ENCODE peak calls at places on chromosomes 5 and 9, in nine cellular contexts. K is epithelial cell of esophagus, U is omental fat pad, N is MM.1S, X is GM10248, E is nephron progenitor cell, H is transverse colon, A is GM13977, L is heart right ventricle. P is an unnamed sample.

GRCh38 chr5:160427607-160428006 is 6.0 kb downstream of the PTTG1 start:
- DNase-seq in A (no peak), N (no peak), U (no peak), H (no peak), L (no peak), K (no peak), X (no peak), E (no peak), P (no peak)

GRCh38 chr9:38044706-38045105 is 24.3 kb downstream of the SHB start:
- DNase-seq in N (no peak), X (no peak), L (no peak), E (no peak), K (no peak), U (no peak), H (no peak), A (no peak), P (no peak)

GRCh38 chr5:172410160-172410559 is 44.2 kb downstream of the SH3PXD2B start:
- DNase-seq in K (no peak), A (no peak), U (no peak), H (no peak), E (no peak), N (no peak), X (no peak), L (no peak), P (peak)

GRCh38 chr9:28801144-28801799 is 1228.0 kb upstream of the C9orf72 start:
- DNase-seq in X (no peak), E (no peak), U (no peak), K (peak), L (no peak), H (no peak), A (no peak), N (no peak), P (no peak)

GRCh38 chr5:33701251-33701650 is 190.5 kb downstream of the ADAMTS12 start:
- DNase-seq in X (no peak), A (no peak), K (no peak), N (no peak), H (no peak), L (no peak), U (no peak), E (no peak), P (no peak)

GRCh38 chr5:177982072-177982727 is 13.8 kb downstream of the PROP1 start:
- DNase-seq in U (no peak), X (no peak), E (peak), H (no peak), N (no peak), A (no peak), L (no peak), K (no peak), P (peak)

GRCh38 chr5:145975361-145976066 is 39.1 kb downstream of the SH3RF2 start:
- DNase-seq in X (no peak), A (no peak), L (no peak), U (no peak), K (peak), H (no peak), E (no peak), N (no peak), P (no peak)

GRCh38 chr5:112412370-112412769 is 6.7 kb downstream of the EPB41L4A start:
- DNase-seq in U (no peak), L (no peak), E (no peak), K (peak), X (no peak), H (no peak), N (no peak), A (no peak), P (no peak)

GRCh38 chr5:172005708-172006377 is 595 bp downstream of the FBXW11 start:
- DNase-seq in A (peak), L (peak), E (peak), X (no peak), H (peak), N (no peak), U (peak), K (peak), P (peak)

GRCh38 chr9:134289241-134289875 is 36.9 kb upstream of the RXRA start:
- DNase-seq in K (no peak), L (peak), H (no peak), A (no peak), N (no peak), U (no peak), E (no peak), X (no peak), P (no peak)

GRCh38 chr5:15993334-15993733 is 186.3 kb downstream of the MARCHF11 start:
- DNase-seq in H (no peak), X (no peak), U (no peak), L (no peak), N (no peak), K (peak), E (no peak), A (no peak), P (no peak)

GRCh38 chr9:113528088-113528487 is 64.6 kb downstream of the RGS3 start:
- DNase-seq in N (no peak), X (no peak), L (no peak), A (no peak), K (peak), H (peak), E (no peak), U (no peak), P (no peak)

GRCh38 chr9:86659413-86660046 is 287.8 kb downstream of the GAS1 start:
- DNase-seq in X (no peak), K (peak), H (no peak), N (no peak), A (no peak), E (no peak), L (no peak), U (no peak), P (no peak)

GRCh38 chr5:5421149-5421960 is 1.1 kb upstream of the ICE1 start:
- DNase-seq in E (peak), K (peak), A (no peak), L (no peak), U (no peak), H (peak), N (peak), X (no peak), P (peak)

DNA sequence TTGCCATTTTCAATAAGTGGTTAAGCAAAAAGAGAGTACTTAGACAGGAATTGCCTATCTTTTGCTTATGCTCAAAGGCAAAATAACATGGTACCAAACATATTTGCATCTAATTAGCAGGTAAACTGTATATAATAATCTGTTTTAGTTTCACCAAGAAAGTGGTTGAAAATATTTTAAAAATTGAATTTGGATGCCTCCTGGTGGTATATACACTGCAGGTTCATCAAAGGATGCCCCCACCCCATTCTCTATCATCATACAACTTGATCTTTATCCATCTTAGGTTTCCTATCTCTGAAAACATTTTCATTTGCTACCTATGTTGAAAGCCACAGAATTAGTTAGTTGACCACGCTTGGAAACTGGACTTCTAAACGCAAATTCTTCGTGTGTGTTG is 47.0 kb upstream of the MROH2B start:
- DNase-seq in N (no peak), K (no peak), X (no peak), A (no peak), U (no peak), L (no peak), H (no peak), E (no peak), P (no peak)
- TF ChIP-seq CTCF in N (no peak), K (no peak), X (no peak), A (no peak), U (no peak), L (no peak), H (no peak), E (no peak), P (no peak)

GRCh38 chr5:144247131-144247530 is 76.5 kb downstream of the KCTD16 start:
- DNase-seq in K (no peak), H (no peak), L (no peak), N (peak), E (peak), A (no peak), U (no peak), X (no peak), P (no peak)
- TF ChIP-seq CTCF in K (no peak), H (no peak), L (no peak), N (no peak), E (no peak), A (no peak), U (no peak), X (no peak), P (no peak)

GRCh38 chr9:9004844-9005243 is 1205.3 kb upstream of the DMAC1 start:
- DNase-seq in A (no peak), N (no peak), E (no peak), X (no peak), L (no peak), H (no peak), U (no peak), K (no peak), P (no peak)

DNA sequence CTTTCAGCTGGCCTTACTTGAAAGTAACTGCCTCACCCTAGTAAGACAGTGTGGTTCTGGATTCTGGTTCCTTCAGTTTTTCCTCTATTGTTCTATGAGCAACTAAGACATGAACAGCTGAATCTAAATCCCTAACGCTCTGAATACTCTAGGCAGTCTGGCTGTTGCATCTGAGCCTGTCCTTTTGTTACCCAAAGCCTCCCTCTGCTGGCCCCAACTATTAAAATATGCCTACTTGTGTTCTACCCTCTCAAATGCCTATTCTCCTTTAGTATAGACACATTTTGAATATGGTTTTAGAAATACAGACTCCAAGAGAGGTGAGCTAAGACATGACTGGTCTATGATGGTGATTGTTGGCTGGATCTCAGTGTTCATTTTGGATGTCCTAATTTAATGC is 1203.6 kb upstream of the DMAC1 start:
- DNase-seq in A (no peak), U (no peak), H (no peak), X (no peak), N (no peak), E (no peak), L (no peak), K (peak), P (no peak)
- TF ChIP-seq CTCF in A (no peak), U (no peak), H (no peak), X (no peak), N (peak), E (peak), L (no peak), K (peak), P (no peak)

GRCh38 chr9:5976668-5977397 is 38.6 kb downstream of the RANBP6 start:
- DNase-seq in N (peak), X (peak), A (peak), H (no peak), L (no peak), K (no peak), U (no peak), E (no peak), P (no peak)
- TF ChIP-seq CTCF in N (peak), X (peak), A (peak), H (no peak), L (no peak), K (no peak), U (no peak), E (no peak), P (no peak)

DNA sequence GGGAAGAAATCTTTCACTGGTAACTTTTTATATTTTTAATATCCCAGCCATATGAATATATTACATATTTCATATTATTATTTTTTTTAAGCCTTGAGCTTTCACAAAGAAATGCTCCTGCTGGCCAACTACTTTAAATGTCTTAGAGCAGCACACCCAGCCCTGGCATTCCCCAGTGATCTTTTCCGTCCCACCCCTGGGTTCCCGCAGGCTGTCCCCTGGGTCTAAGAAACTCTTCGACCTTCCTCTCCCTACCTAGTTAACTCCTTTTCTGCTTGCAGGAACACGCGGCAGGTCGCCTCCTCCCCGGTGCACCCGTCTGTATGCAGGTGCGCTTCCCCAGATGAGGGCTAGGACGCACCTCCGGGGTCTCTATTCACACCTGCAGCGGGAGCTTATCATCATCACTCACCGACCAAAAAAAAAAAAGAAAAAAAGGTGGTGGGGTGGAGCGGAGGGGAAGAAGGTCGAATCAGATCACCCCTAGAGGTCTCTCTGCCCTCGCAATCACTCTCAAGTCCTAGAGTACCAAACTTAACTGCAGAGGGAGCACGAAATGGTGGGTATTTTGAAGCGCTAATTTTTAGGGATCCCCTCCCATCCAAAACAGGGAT is 696 bp downstream of the ZFP62 start:
- DNase-seq in E (no peak), K (peak), X (peak), A (peak), L (peak), H (peak), U (no peak), N (peak), P (peak)
- TF ChIP-seq CTCF in E (no peak), K (peak), X (peak), A (peak), L (no peak), H (no peak), U (no peak), N (peak), P (peak)

GRCh38 chr9:23467276-23467675 is 358.8 kb downstream of the ELAVL2 start:
- DNase-seq in A (no peak), K (no peak), L (no peak), E (no peak), N (no peak), U (no peak), X (no peak), H (no peak), P (no peak)

GRCh38 chr9:23464275-23464674 is 361.8 kb downstream of the ELAVL2 start:
- DNase-seq in N (no peak), A (no peak), L (no peak), E (no peak), U (no peak), K (no peak), X (no peak), H (no peak), P (no peak)
- TF ChIP-seq CTCF in N (no peak), A (no peak), L (no peak), E (no peak), U (no peak), K (no peak), X (no peak), H (no peak), P (no peak)

GRCh38 chr5:138463335-138464017 is 1.8 kb upstream of the EGR1 start:
- DNase-seq in K (no peak), U (no peak), X (no peak), N (no peak), A (no peak), L (no peak), E (no peak), H (peak), P (no peak)
- TF ChIP-seq CTCF in K (peak), U (no peak), X (no peak), N (no peak), A (no peak), L (no peak), E (no peak), H (no peak), P (no peak)

GRCh38 chr5:36462295-36463021 is 143.9 kb upstream of the SLC1A3 start:
- DNase-seq in U (no peak), A (no peak), X (no peak), L (no peak), H (no peak), N (peak), K (peak), E (no peak), P (no peak)

GRCh38 chr5:36457511-36458260 is 148.7 kb upstream of the SLC1A3 start:
- DNase-seq in A (no peak), E (no peak), K (no peak), X (no peak), L (no peak), U (no peak), N (no peak), H (no peak), P (no peak)

GRCh38 chr5:36458746-36459145 is 147.7 kb upstream of the SLC1A3 start:
- DNase-seq in X (no peak), N (no peak), U (no peak), A (no peak), H (no peak), L (no peak), E (no peak), K (no peak), P (no peak)

GRCh38 chr5:36459191-36460135 is 146.9 kb upstream of the SLC1A3 start:
- DNase-seq in X (no peak), H (no peak), A (no peak), K (peak), L (no peak), N (peak), E (no peak), U (no peak), P (no peak)
- TF ChIP-seq CTCF in X (peak), H (no peak), A (peak), K (peak), L (no peak), N (peak), E (peak), U (no peak), P (peak)

DNA sequence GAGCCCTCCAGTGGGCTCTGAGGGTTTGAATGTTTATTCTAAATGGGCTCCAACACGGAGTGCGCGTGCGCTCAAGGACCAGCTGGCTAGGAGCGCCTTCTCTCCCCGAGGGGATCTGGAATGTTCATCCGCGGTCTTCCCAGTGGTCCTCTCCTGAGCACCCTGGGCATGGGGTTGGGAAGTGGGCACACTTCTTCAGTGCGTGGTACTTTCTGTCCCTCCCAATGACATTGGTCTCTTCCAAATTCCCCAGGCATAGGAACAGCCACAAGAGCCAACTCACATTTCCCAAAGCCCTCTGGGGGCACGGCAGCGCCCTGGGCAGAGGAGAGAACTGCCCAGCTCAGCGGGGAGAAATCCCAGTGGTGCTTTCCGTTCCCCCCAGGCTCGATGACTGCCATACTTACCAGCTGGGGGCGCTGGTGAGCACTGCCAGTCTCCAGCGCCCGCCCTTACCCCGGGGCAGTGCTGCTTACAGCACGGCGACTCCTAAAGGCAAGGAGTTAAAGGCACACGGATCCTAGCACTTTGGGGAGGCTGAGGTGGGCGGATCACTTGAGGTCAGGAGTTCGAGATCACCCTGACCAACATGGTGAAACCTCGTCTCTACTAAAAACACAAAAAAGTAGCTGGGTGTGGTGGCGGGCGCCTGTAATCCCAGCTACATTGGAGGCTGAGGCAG is 29.9 kb upstream of the OBP2B start:
- DNase-seq in L (peak), A (peak), X (peak), U (peak), N (no peak), K (peak), E (peak), H (peak), P (peak)
- TF ChIP-seq CTCF in L (peak), A (peak), X (peak), U (no peak), N (peak), K (peak), E (peak), H (peak), P (peak)